ENCODE peak calls at places on chromosomes 12 and 14, in eight cellular contexts. M is GM12865; V is pancreas; R is mucosa of descending colon; J is stimulated activated CD8-positive, alpha-beta memory T cell treated with anti-CD3 and anti-CD28 coated beads, Interleukin-4, amount 100 ng/mL, for 1 hour; N is substantia nigra; Z is GM10248; O is transverse colon. Q is an unnamed sample.

GRCh38 chr14:68011629-68012028 is 192.1 kb downstream of the RAD51B start:
- DNase-seq in O (no peak), J (no peak), M (no peak), R (no peak), N (no peak), Z (no peak), V (no peak), Q (peak)

GRCh38 chr12:6833189-6833890 is 5.1 kb downstream of the P3H3 start:
- DNase-seq in N (no peak), O (no peak), M (no peak), R (no peak), V (no peak), J (no peak), Z (no peak), Q (no peak)

GRCh38 chr12:68158427-68158826 is 1.1 kb downstream of the IFNG start:
- DNase-seq in R (peak), V (no peak), Z (no peak), M (peak), O (no peak), J (no peak), N (no peak), Q (no peak)

GRCh38 chr14:95256776-95257060 is 63.0 kb downstream of the CLMN start:
- DNase-seq in Z (no peak), R (no peak), J (no peak), N (no peak), M (no peak), V (no peak), O (no peak), Q (no peak)

GRCh38 chr12:113195598-113195997 is 10.1 kb downstream of the RITA1 start:
- DNase-seq in J (no peak), Z (no peak), O (no peak), R (no peak), M (no peak), N (no peak), V (no peak), Q (no peak)

GRCh38 chr12:126663304-126664094 is 1598.3 kb downstream of the AACS start:
- DNase-seq in J (no peak), Z (no peak), R (no peak), V (no peak), O (no peak), M (peak), N (no peak), Q (peak)

GRCh38 chr12:39499296-39499695 is 56.4 kb upstream of the KIF21A start:
- DNase-seq in R (no peak), J (no peak), O (no peak), Z (no peak), N (no peak), V (no peak), M (no peak), Q (no peak)

GRCh38 chr12:79848321-79848720 is 86.6 kb downstream of the PPP1R12A start:
- DNase-seq in N (no peak), Z (no peak), M (no peak), J (no peak), O (no peak), V (no peak), R (no peak), Q (no peak)

GRCh38 chr12:131911851-131912525 is 17.1 kb upstream of the PUS1 start:
- DNase-seq in O (no peak), M (no peak), R (no peak), Z (no peak), J (no peak), V (no peak), N (no peak), Q (no peak)

GRCh38 chr12:121334513-121335343 is 17.5 kb downstream of the ANAPC5 start:
- DNase-seq in N (peak), V (no peak), J (no peak), Z (peak), M (peak), R (peak), O (no peak), Q (peak)

GRCh38 chr14:93716410-93717221 is 71.7 kb downstream of the PRIMA1 start:
- DNase-seq in O (no peak), Z (no peak), M (no peak), N (no peak), V (no peak), R (no peak), J (no peak), Q (no peak)

GRCh38 chr14:42921876-42922275 is 1315.2 kb downstream of the LRFN5 start:
- DNase-seq in Z (no peak), O (no peak), R (no peak), V (no peak), N (no peak), J (no peak), M (no peak), Q (no peak)